ENCODE peak calls at places on chromosomes 7 and 10, in nine cellular contexts. C is transverse colon; H is tibial nerve; S is pancreas; I is mucosa of descending colon; R is ovary; Z is lower lobe of right lung; E is naive thymus-derived CD4-positive, alpha-beta T cell; J is upper lobe of left lung. O is an unnamed sample.

GRCh38 chr7:82700739-82701138 is 257.2 kb upstream of the CACNA2D1 start:
- DNase-seq in C (peak; percentile 8), H (no peak), S (no peak), I (peak; percentile 19), R (no peak), Z (no peak), E (no peak), J (no peak), O (no peak)

GRCh38 chr7:74483402-74484336 is 30.0 kb downstream of the GTF2IRD1 start:
- DNase-seq in C (no peak), H (no peak), S (no peak), I (no peak), R (no peak), Z (no peak), E (no peak), J (no peak), O (no peak)

GRCh38 chr7:15626041-15626440 is 60.4 kb downstream of the MEOX2 start:
- DNase-seq in C (no peak), H (no peak), S (no peak), I (no peak), R (no peak), Z (no peak), E (no peak), J (no peak), O (no peak)

GRCh38 chr10:53356616-53357349 is 584.2 kb upstream of the MBL2 start:
- DNase-seq in C (no peak), H (no peak), S (no peak), I (no peak), R (no peak), Z (no peak), E (no peak), J (no peak), O (no peak)

GRCh38 chr10:131111474-131112080 is 199.9 kb downstream of the TCERG1L start:
- DNase-seq in C (no peak), H (no peak), S (no peak), I (no peak), R (no peak), Z (peak; percentile 31), E (no peak), J (no peak), O (no peak)

GRCh38 chr7:23347007-23347681 is 48.0 kb downstream of the MALSU1 start:
- DNase-seq in C (no peak), H (no peak), S (no peak), I (no peak), R (no peak), Z (no peak), E (no peak), J (no peak), O (no peak)

GRCh38 chr10:42981358-42982236 is 95.3 kb upstream of the RET start:
- DNase-seq in C (peak; percentile 6), H (no peak), S (peak; percentile 41), I (no peak), R (peak; percentile 12), Z (peak; percentile 43), E (no peak), J (no peak), O (no peak)

GRCh38 chr7:124072603-124073324 is 39.9 kb upstream of the TMEM229A start:
- DNase-seq in C (no peak), H (no peak), S (no peak), I (no peak), R (no peak), Z (no peak), E (no peak), J (no peak), O (no peak)

GRCh38 chr7:112399501-112399900 is 50.8 kb upstream of the IFRD1 start:
- DNase-seq in C (no peak), H (no peak), S (no peak), I (no peak), R (no peak), Z (no peak), E (no peak), J (no peak), O (no peak)

GRCh38 chr10:93274419-93274818 is 200.7 kb downstream of the CYP26A1 start:
- DNase-seq in C (no peak), H (no peak), S (no peak), I (no peak), R (no peak), Z (no peak), E (no peak), J (no peak), O (no peak)

GRCh38 chr7:93426297-93426696 is 148.2 kb downstream of the CALCR start:
- DNase-seq in C (no peak), H (no peak), S (peak; percentile 18), I (no peak), R (no peak), Z (no peak), E (no peak), J (no peak), O (no peak)

GRCh38 chr7:142908921-142909870 is 23.7 kb upstream of the TRPV6 start:
- DNase-seq in C (no peak), H (no peak), S (no peak), I (no peak), R (no peak), Z (no peak), E (no peak), J (no peak), O (no peak)

GRCh38 chr10:129963831-129964501 is at the start of gene EBF3:
- DNase-seq in C (peak; percentile 44), H (peak; percentile 89), S (peak; percentile 74), I (peak; percentile 68), R (peak; percentile 76), Z (peak; percentile 54), E (peak; percentile 30), J (no peak), O (peak; percentile 82)

GRCh38 chr7:53628775-53629174 is 593.3 kb downstream of the POM121L12 start:
- DNase-seq in C (no peak), H (no peak), S (no peak), I (no peak), R (no peak), Z (no peak), E (no peak), J (no peak), O (no peak)

GRCh38 chr7:46990761-46991160 is 591.1 kb downstream of the TNS3 start:
- DNase-seq in C (no peak), H (no peak), S (no peak), I (no peak), R (no peak), Z (no peak), E (no peak), J (no peak), O (no peak)

GRCh38 chr10:70776455-70777005 is 8.6 kb downstream of the TBATA start:
- DNase-seq in C (no peak), H (no peak), S (no peak), I (no peak), R (no peak), Z (no peak), E (no peak), J (peak; percentile 12), O (peak; percentile 49)

GRCh38 chr10:18501610-18502009 is 149.8 kb downstream of the NSUN6 start:
- DNase-seq in C (no peak), H (no peak), S (no peak), I (no peak), R (no peak), Z (no peak), E (no peak), J (no peak), O (no peak)

GRCh38 chr7:55439627-55440026 is 74.5 kb downstream of the LANCL2 start:
- DNase-seq in C (no peak), H (no peak), S (peak; percentile 49), I (no peak), R (no peak), Z (no peak), E (no peak), J (no peak), O (no peak)

DNA sequence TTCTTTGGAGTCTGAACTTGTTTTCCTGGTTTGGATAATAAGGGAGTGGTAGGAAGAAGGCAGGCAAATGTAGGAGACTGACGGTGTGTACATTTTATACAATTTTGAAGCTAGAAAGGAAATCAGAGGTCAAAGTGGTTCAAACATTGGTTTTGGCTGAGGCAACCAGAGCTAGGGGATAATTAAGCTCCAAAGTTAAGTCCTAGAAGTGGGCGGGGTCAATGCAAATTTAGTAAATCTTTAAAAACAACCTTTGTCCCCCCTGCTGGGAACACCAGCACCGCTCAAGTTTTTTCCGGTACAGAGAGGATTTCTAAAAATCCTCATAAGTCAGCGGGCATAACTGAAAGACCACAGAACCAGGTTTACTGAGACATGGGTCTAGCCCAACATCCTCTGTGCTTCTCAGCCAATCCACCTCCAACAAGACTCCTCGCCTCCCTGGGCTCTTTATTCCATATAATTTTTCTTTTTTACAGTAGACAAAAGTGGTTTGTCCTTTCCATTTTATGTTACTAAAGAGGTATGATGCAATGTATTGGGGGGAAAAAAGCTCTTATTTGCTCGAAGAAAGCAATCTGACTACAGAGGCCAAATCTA is 1.7 kb downstream of the GLUD1 start:
- DNase-seq in C (peak; percentile 38), H (no peak), S (no peak), I (peak; percentile 71), R (no peak), Z (no peak), E (no peak), J (no peak), O (no peak)
- H3K4me1 ChIP-seq in C (peaks cover 31% of the 10 kb centered on the region), H (peaks cover 19% of the 10 kb centered on the region), S (peaks cover 42% of the 10 kb centered on the region), I (peaks cover 17% of the 10 kb centered on the region), R (peaks cover 6% of the 10 kb centered on the region), Z (peaks cover 50% of the 10 kb centered on the region), E (peaks cover 12% of the 10 kb centered on the region), J (peaks cover 34% of the 10 kb centered on the region), O (no peaks in the 10 kb centered on the region)

DNA sequence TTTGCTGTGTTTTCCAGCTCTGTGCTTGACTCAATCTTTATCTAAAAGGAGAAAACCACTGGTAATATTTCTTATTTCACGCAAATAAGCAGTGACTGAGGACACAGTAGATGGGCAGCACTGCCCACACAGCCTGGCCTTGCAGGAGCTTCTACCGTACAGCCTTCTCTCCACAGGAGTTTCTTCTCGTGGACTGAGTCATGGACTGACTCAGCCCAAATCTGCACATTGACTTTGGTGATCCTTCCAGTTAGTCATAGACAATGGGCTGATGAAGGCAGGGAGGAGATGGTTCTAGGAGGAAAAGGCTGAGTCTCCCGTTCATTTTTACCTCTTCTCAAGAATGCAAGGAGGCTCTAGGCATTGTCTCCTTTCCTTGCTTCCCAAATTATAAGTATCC is 200.7 kb downstream of the RAPGEF5 start:
- DNase-seq in C (no peak), H (no peak), S (no peak), I (no peak), R (no peak), Z (no peak), E (no peak), J (no peak), O (no peak)
- H3K36me3 ChIP-seq in C (no peaks in the 10 kb centered on the region), H (no peaks in the 10 kb centered on the region), S (no peaks in the 10 kb centered on the region), I (no peaks in the 10 kb centered on the region), R (no peaks in the 10 kb centered on the region), Z (peaks cover 87% of the 10 kb centered on the region), E (no peaks in the 10 kb centered on the region), J (peaks cover 7% of the 10 kb centered on the region), O (peaks cover 6% of the 10 kb centered on the region)

GRCh38 chr7:39958038-39958437 is 8.0 kb downstream of the CDK13 start:
- DNase-seq in C (no peak), H (no peak), S (no peak), I (no peak), R (no peak), Z (no peak), E (no peak), J (no peak), O (no peak)
- H3K4me1 ChIP-seq in C (peaks cover 46% of the 10 kb centered on the region), H (peaks cover 42% of the 10 kb centered on the region), S (peaks cover 36% of the 10 kb centered on the region), I (peaks cover 35% of the 10 kb centered on the region), R (peaks cover 7% of the 10 kb centered on the region), Z (peaks cover 51% of the 10 kb centered on the region), E (peaks cover 20% of the 10 kb centered on the region), J (peaks cover 37% of the 10 kb centered on the region), O (no peaks in the 10 kb centered on the region)

DNA sequence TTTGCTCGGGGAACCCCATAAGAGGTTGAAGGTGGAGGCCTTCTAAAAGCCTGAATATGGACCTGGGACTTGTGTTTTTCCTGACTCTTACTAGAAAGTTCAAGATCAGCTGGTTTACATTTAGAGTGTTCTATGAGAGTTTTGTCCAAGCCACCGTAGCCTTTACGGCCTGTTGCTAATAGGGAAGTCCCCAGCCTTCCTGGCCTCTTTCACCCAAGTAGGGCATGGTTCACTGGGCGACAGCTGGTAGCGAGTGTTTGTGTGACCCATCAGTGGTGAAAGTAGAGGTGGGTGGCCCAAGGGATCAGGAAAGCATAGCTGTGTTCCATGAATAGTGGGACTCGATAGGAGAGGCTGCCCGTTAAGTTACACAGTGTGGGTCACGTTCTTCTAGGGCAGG is 60.1 kb downstream of the RABGEF1 start:
- DNase-seq in C (no peak), H (no peak), S (no peak), I (no peak), R (no peak), Z (no peak), E (no peak), J (no peak), O (no peak)
- H3K36me3 ChIP-seq in C (no peaks in the 10 kb centered on the region), H (peaks cover 12% of the 10 kb centered on the region), S (no peaks in the 10 kb centered on the region), I (peaks cover 4% of the 10 kb centered on the region), R (no peaks in the 10 kb centered on the region), Z (peaks cover 100% of the 10 kb centered on the region), E (peaks cover 20% of the 10 kb centered on the region), J (peaks cover 60% of the 10 kb centered on the region), O (peaks cover 4% of the 10 kb centered on the region)

O was measured in aorta.